ENCODE peak calls at places on chromosomes 2 and 18, in seven cellular contexts. L is GM23248, E is neural progenitor cell, U is HCT116, C is MM.1S, I is GM23338, Z is hepatocyte. K is an unnamed sample.

GRCh38 chr2:191748050-191748449 is 70.1 kb downstream of the NABP1 start:
- DNase-seq in C (no peak), I (no peak), U (no peak), Z (no peak), E (no peak), L (peak), K (no peak)

GRCh38 chr2:11303290-11304013 is 41.0 kb downstream of the ROCK2 start:
- DNase-seq in I (no peak), L (no peak), C (no peak), U (no peak), E (no peak), Z (no peak), K (no peak)

GRCh38 chr18:13256444-13257305 is 38.1 kb downstream of the LDLRAD4 start:
- DNase-seq in C (no peak), I (peak), E (peak), Z (no peak), U (no peak), L (no peak), K (no peak)

GRCh38 chr2:195456765-195457164 is 200.3 kb upstream of the SLC39A10 start:
- DNase-seq in E (no peak), C (no peak), Z (no peak), I (no peak), L (no peak), U (no peak), K (no peak)

GRCh38 chr2:163774862-163775261 is 39.1 kb upstream of the FIGN start:
- DNase-seq in E (no peak), U (peak), L (peak), C (no peak), I (no peak), Z (peak), K (peak)

GRCh38 chr2:18583905-18584607 is 5.3 kb downstream of the NT5C1B start:
- DNase-seq in Z (no peak), U (no peak), I (no peak), E (no peak), L (no peak), C (no peak), K (no peak)

GRCh38 chr2:68027959-68028358 is 34.8 kb downstream of the C1D start:
- DNase-seq in I (no peak), L (peak), E (no peak), Z (no peak), U (no peak), C (no peak), K (peak)

GRCh38 chr2:85264471-85264870 is 63.3 kb downstream of the TGOLN2 start:
- DNase-seq in U (no peak), C (no peak), L (no peak), Z (no peak), E (no peak), I (peak), K (no peak)

GRCh38 chr2:16189851-16190160 is 249.5 kb downstream of the MYCN start:
- DNase-seq in U (no peak), Z (peak), I (no peak), E (no peak), L (no peak), C (no peak), K (no peak)

GRCh38 chr2:69724540-69725159 is 17.3 kb upstream of the ANXA4 start:
- DNase-seq in U (peak), I (peak), Z (peak), C (peak), L (peak), E (peak), K (peak)

GRCh38 chr18:67265464-67266245 is 250.9 kb downstream of the DSEL start:
- DNase-seq in E (no peak), L (peak), I (no peak), Z (peak), U (no peak), C (no peak), K (peak)

GRCh38 chr2:129277188-129277587 is 702.3 kb upstream of the RAB6C start:
- DNase-seq in L (no peak), E (no peak), U (no peak), I (no peak), Z (no peak), C (no peak), K (no peak)

GRCh38 chr2:19611491-19612332 is 253.3 kb upstream of the OSR1 start:
- DNase-seq in C (peak), L (peak), E (no peak), I (no peak), Z (peak), U (peak), K (peak)

GRCh38 chr2:186675380-186675779 is 18.5 kb upstream of the FAM171B start:
- DNase-seq in E (no peak), U (no peak), Z (no peak), I (no peak), L (no peak), C (no peak), K (no peak)

GRCh38 chr2:184938221-184938985 is 340.1 kb downstream of the ZNF804A start:
- DNase-seq in C (no peak), L (peak), U (no peak), I (peak), E (peak), Z (no peak), K (no peak)

GRCh38 chr2:218958276-218958675 is 1.2 kb upstream of the CDK5R2 start:
- DNase-seq in L (no peak), I (no peak), U (no peak), E (no peak), Z (no peak), C (no peak), K (no peak)

GRCh38 chr2:187654535-187654934 is 100.3 kb upstream of the TFPI start:
- DNase-seq in Z (no peak), I (peak), E (no peak), C (no peak), L (no peak), U (no peak), K (peak)

GRCh38 chr2:72574886-72575285 is 250.9 kb downstream of the EXOC6B start:
- DNase-seq in E (no peak), L (no peak), C (no peak), U (no peak), Z (no peak), I (no peak), K (no peak)

GRCh38 chr2:36561223-36561944 is 36.6 kb downstream of the FEZ2 start:
- DNase-seq in E (no peak), C (no peak), U (peak), I (peak), Z (peak), L (peak), K (peak)

GRCh38 chr2:224401641-224402342 is at the start of gene FAM124B:
- DNase-seq in I (peak), U (no peak), C (no peak), L (peak), E (no peak), Z (peak), K (no peak)
- H3K4me3 ChIP-seq in I (no peak), U (no peak), C (no peak), L (no peak), E (no peak), Z (no peak), K (no peak)

GRCh38 chr18:453399-453798 is 47.1 kb downstream of the COLEC12 start:
- DNase-seq in L (no peak), Z (no peak), I (no peak), E (no peak), C (no peak), U (no peak), K (no peak)

GRCh38 chr18:448116-448515 is 52.4 kb downstream of the COLEC12 start:
- DNase-seq in L (no peak), I (no peak), E (no peak), U (no peak), C (no peak), Z (no peak), K (no peak)

GRCh38 chr18:452801-453200 is 47.7 kb downstream of the COLEC12 start:
- DNase-seq in C (no peak), I (no peak), Z (no peak), E (no peak), U (no peak), L (no peak), K (no peak)

GRCh38 chr18:446941-447560 is 53.5 kb downstream of the COLEC12 start:
- DNase-seq in L (peak), Z (no peak), I (no peak), E (no peak), U (no peak), C (no peak), K (no peak)

DNA sequence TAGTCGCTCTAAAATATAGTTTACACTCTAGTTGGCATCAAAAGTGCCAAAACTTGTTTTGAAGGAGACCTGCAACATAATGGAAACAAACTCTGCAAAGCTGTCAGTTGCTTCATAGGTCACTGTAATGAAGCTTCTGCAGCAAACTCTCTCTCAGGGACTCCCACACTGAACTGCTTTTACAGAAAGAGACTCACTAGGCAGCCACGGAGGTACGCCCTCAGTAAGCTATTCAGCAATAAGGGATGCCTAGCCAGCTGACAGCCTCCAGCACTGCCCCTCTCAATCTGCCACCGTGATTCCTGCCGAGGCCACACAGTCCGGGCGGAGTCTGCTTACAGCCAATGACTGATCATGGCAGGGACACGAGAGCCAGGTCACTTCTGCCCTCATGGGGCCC is 51.1 kb downstream of the COLEC12 start:
- DNase-seq in U (peak), L (no peak), E (peak), I (peak), Z (peak), C (no peak), K (peak)
- TF ChIP-seq EZH2phosphoT487 in U (no peak), L (no peak), E (no peak), I (no peak), Z (no peak), C (no peak), K (no peak)

GRCh38 chr2:222318712-222319575 is 20.1 kb upstream of the PAX3 start:
- DNase-seq in L (peak), I (peak), Z (peak), E (peak), U (no peak), C (peak), K (no peak)
- TF ChIP-seq EZH2 in L (peak), I (peak), Z (no peak), E (peak), U (no peak), C (no peak), K (no peak)

GRCh38 chr2:132761437-132761836 is 91.4 kb upstream of the LYPD1 start:
- DNase-seq in C (no peak), Z (no peak), L (no peak), I (no peak), U (no peak), E (no peak), K (no peak)
- H3K4me3 ChIP-seq in C (no peak), Z (no peak), L (no peak), I (no peak), U (no peak), E (no peak), K (no peak)

GRCh38 chr2:171707752-171708151 is 20.5 kb downstream of the DYNC1I2 start:
- DNase-seq in U (no peak), I (no peak), E (no peak), L (no peak), C (no peak), Z (no peak), K (no peak)

GRCh38 chr2:171706152-171706803 is 19.0 kb downstream of the DYNC1I2 start:
- DNase-seq in E (peak), C (peak), U (no peak), L (peak), Z (peak), I (no peak), K (peak)

GRCh38 chr2:171703574-171704347 is 16.5 kb downstream of the DYNC1I2 start:
- DNase-seq in Z (peak), E (peak), L (peak), U (peak), C (peak), I (peak), K (peak)

GRCh38 chr2:171702781-171703556 is 15.7 kb downstream of the DYNC1I2 start:
- DNase-seq in U (no peak), C (no peak), L (peak), E (no peak), Z (no peak), I (no peak), K (no peak)
- TF ChIP-seq EZH2phosphoT487 in U (no peak), C (no peak), L (no peak), E (no peak), Z (no peak), I (no peak), K (no peak)

GRCh38 chr18:59286341-59286740 is 13.1 kb upstream of the RAX start:
- DNase-seq in E (no peak), U (no peak), L (no peak), Z (no peak), I (no peak), C (no peak), K (no peak)
- TF ChIP-seq EZH2 in E (no peak), U (no peak), L (no peak), Z (no peak), I (no peak), C (no peak), K (no peak)

DNA sequence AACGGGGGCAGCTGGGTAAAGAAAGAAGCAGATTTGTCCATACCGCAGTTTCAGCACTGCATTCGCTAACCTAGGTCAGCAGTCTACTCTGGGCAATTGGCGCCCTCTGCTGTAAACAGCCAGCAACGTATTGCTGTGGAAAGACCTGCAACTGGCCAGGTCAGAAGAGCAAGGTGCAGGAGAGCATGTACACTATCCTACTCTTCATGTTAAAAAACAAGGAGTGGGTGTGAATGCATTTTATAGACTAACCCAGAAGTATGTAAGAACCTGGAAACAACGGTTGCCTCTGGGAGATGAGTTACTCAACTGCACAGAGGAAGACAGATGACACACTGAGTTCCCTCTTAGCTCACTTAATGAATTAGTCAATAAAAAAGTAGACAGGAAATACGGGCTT is 6.2 kb downstream of the MRPS5 start:
- DNase-seq in E (peak), C (peak), L (peak), U (peak), Z (peak), I (peak), K (peak)
- H3K4me3 ChIP-seq in E (no peak), C (no peak), L (no peak), U (no peak), Z (no peak), I (no peak), K (no peak)

GRCh38 chr18:76374330-76375281 is 120.4 kb downstream of the ZNF516 start:
- DNase-seq in L (no peak), C (no peak), U (no peak), E (no peak), Z (no peak), I (no peak), K (no peak)
- TF ChIP-seq EZH2phosphoT487 in L (no peak), C (no peak), U (no peak), E (no peak), Z (no peak), I (no peak), K (no peak)

GRCh38 chr2:215435261-215435808 is 533 bp downstream of the FN1 start:
- DNase-seq in I (peak), C (no peak), U (no peak), E (peak), Z (peak), L (peak), K (peak)
- TF ChIP-seq EZH2 in I (no peak), C (no peak), U (no peak), E (no peak), Z (no peak), L (no peak), K (no peak)

K was measured in PC-3.